ENCODE peak calls at places on chromosomes 13 and 19, in four cellular contexts. One of them, this sample, is unnamed.

GRCh38 chr13:108957369-108958012 is 328.1 kb downstream of the MYO16 start:
- DNase-seq in RWPE1: peak; percentile 73
- DNase-seq in OCI-LY7: no peak
- DNase-seq in tibial artery: no peak
- DNase-seq in this sample: no peak

GRCh38 chr19:22052644-22053013 is 345 bp downstream of the ZNF257 start:
- DNase-seq in RWPE1: no peak
- DNase-seq in OCI-LY7: peak; percentile 19
- DNase-seq in tibial artery: no peak
- DNase-seq in this sample: no peak

GRCh38 chr19:52527134-52527953 is at the start of gene ZNF808:
- DNase-seq in RWPE1: peak; percentile 79
- DNase-seq in OCI-LY7: peak; percentile 93
- DNase-seq in tibial artery: peak; percentile 98
- DNase-seq in this sample: peak; percentile 69

GRCh38 chr13:100392709-100393630 is 195.6 kb downstream of the GGACT start:
- DNase-seq in RWPE1: peak; percentile 90
- DNase-seq in OCI-LY7: no peak
- DNase-seq in tibial artery: peak; percentile 90
- DNase-seq in this sample: peak; percentile 78

GRCh38 chr19:34364830-34365462 is at the start of gene GPI:
- DNase-seq in RWPE1: peak; percentile 52
- DNase-seq in OCI-LY7: peak; percentile 76
- DNase-seq in tibial artery: peak; percentile 77
- DNase-seq in this sample: no peak

GRCh38 chr19:8697671-8698432 is 743 bp downstream of the ACTL9 start:
- DNase-seq in RWPE1: no peak
- DNase-seq in OCI-LY7: no peak
- DNase-seq in tibial artery: no peak
- DNase-seq in this sample: no peak

GRCh38 chr19:35977446-35978222 is 17.4 kb upstream of the SDHAF1 start:
- DNase-seq in RWPE1: no peak
- DNase-seq in OCI-LY7: peak; percentile 73
- DNase-seq in tibial artery: no peak
- DNase-seq in this sample: no peak

GRCh38 chr19:29404951-29405727 is 120.7 kb upstream of the VSTM2B start:
- DNase-seq in RWPE1: peak; percentile 11
- DNase-seq in OCI-LY7: no peak
- DNase-seq in tibial artery: no peak
- DNase-seq in this sample: no peak

GRCh38 chr13:37505531-37505930 is 93.0 kb downstream of the POSTN start:
- DNase-seq in RWPE1: no peak
- DNase-seq in OCI-LY7: no peak
- DNase-seq in tibial artery: no peak
- DNase-seq in this sample: no peak

GRCh38 chr19:39038098-39038497 is 5.7 kb upstream of the FBXO27 start:
- DNase-seq in RWPE1: peak; percentile 60
- DNase-seq in OCI-LY7: no peak
- DNase-seq in tibial artery: no peak
- DNase-seq in this sample: no peak

GRCh38 chr13:102687520-102687919 is 7.3 kb downstream of the METTL21C start:
- DNase-seq in RWPE1: peak; percentile 36
- DNase-seq in OCI-LY7: no peak
- DNase-seq in tibial artery: no peak
- DNase-seq in this sample: no peak

DNA sequence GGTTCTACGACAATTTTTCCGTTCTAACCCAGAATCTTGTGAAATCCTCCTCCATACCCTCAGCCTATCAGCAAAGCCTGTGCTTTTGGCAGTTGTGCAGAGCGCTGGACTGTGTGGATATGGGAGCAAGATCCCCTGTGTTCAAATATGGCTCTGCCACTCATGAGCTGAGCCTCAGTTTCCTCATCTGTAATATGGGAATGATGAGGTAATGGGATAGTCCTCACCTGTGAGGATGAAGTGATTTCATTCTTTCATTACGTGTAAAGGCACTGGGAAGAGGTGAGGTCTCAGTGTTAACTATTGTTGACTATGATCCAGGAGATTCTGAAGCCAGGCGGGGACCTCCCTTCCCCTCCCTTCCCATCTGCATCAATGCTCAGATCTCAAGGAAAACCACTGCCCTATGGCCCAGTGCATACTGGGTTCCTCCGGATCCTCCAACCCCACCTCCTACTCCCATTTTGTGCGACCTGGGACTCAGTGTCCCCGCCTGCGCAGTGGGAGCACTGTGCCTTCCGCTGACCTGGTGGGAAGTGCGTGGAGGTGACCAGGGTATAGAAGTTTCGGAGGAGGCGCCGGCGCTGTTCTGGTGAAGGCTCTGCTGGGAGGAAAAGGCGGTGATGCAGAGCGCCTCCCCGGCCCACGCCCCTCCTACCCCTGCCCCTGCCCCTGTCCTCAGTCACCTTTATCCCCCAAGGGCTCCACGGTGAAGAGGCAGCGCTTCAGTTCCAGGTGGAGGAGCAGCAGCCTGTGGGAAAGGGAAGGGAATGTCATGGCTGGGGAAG is 5.0 kb downstream of the FUZ start:
- DNase-seq in RWPE1: no peak
- DNase-seq in OCI-LY7: no peak
- DNase-seq in tibial artery: no peak
- DNase-seq in this sample: no peak
- H3K27ac ChIP-seq in RWPE1: peak overlapping the region; percentile 84
- H3K27ac ChIP-seq in OCI-LY7: no peak overlapping the region
- H3K27ac ChIP-seq in tibial artery: peak overlapping the region; percentile 94
- H3K27ac ChIP-seq in this sample: no peak overlapping the region

GRCh38 chr19:14113762-14114414 is 3.7 kb downstream of the PRKACA start:
- DNase-seq in RWPE1: no peak
- DNase-seq in OCI-LY7: peak; percentile 31
- DNase-seq in tibial artery: no peak
- DNase-seq in this sample: no peak
- H3K27ac ChIP-seq in RWPE1: peak overlapping the region; percentile 56
- H3K27ac ChIP-seq in OCI-LY7: no peak overlapping the region
- H3K27ac ChIP-seq in tibial artery: peak overlapping the region; percentile 94
- H3K27ac ChIP-seq in this sample: no peak overlapping the region

GRCh38 chr13:50123862-50124535 is 108.8 kb downstream of the KCNRG start:
- DNase-seq in RWPE1: peak; percentile 56
- DNase-seq in OCI-LY7: no peak
- DNase-seq in tibial artery: peak; percentile 95
- DNase-seq in this sample: peak; percentile 73

GRCh38 chr13:50123002-50123401 is 107.8 kb downstream of the KCNRG start:
- DNase-seq in RWPE1: no peak
- DNase-seq in OCI-LY7: no peak
- DNase-seq in tibial artery: no peak
- DNase-seq in this sample: no peak

GRCh38 chr13:50123515-50123861 is 108.2 kb downstream of the KCNRG start:
- DNase-seq in RWPE1: no peak
- DNase-seq in OCI-LY7: peak; percentile 57
- DNase-seq in tibial artery: no peak
- DNase-seq in this sample: no peak

GRCh38 chr13:50124536-50125305 is 109.5 kb downstream of the KCNRG start:
- DNase-seq in RWPE1: peak; percentile 98
- DNase-seq in OCI-LY7: peak; percentile 94
- DNase-seq in tibial artery: peak; percentile 99
- DNase-seq in this sample: no peak

DNA sequence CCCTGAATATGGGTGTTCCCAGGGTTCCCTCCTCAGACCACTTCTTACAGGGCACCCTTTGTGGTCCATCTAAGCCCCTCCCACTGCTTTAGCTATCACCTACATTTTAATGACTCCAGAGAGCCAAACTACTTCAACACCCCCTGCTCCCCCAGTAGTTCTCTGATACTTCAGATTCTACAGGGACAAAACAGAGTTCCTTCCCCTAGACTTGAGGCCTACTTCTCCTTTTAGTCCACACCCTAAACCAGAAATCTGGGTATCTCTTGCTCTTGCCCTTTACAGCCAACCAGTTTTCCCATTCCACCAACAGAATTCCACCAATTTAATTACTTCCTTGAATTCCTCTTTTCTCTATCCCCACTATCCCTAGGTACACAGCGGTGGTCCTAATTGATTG is 107.2 kb downstream of the KCNRG start:
- DNase-seq in RWPE1: no peak
- DNase-seq in OCI-LY7: peak; percentile 32
- DNase-seq in tibial artery: no peak
- DNase-seq in this sample: no peak
- H3K27ac ChIP-seq in RWPE1: no peak overlapping the region
- H3K27ac ChIP-seq in OCI-LY7: no peak overlapping the region
- H3K27ac ChIP-seq in tibial artery: peak overlapping the region; percentile 100
- H3K27ac ChIP-seq in this sample: no peak overlapping the region

DNA sequence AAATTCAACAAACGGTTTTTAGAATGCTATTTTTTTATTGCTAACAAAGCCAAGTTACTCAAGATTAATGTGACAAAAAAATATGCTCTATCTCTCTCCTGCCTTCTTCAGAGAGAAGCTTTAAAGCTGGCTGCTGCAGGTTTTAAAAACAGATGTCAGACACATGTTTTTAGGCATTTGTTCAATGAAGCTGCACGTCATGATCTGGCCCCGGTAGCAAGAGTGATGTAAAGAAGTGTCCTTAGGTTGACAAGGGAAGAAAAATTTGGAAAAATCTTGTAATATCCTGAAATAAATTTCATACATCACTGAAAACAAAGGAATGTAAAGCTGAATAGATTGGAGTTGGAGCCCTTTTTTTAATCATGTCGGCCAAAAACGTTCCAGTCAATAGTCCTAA is 531.4 kb upstream of the NBEA start:
- DNase-seq in RWPE1: no peak
- DNase-seq in OCI-LY7: no peak
- DNase-seq in tibial artery: no peak
- DNase-seq in this sample: no peak
- H3K27ac ChIP-seq in RWPE1: no peak overlapping the region
- H3K27ac ChIP-seq in OCI-LY7: no peak overlapping the region
- H3K27ac ChIP-seq in tibial artery: no peak overlapping the region
- H3K27ac ChIP-seq in this sample: no peak overlapping the region

GRCh38 chr19:6056801-6057650 is 53.3 kb downstream of the RFX2 start:
- DNase-seq in RWPE1: peak; percentile 97
- DNase-seq in OCI-LY7: no peak
- DNase-seq in tibial artery: peak; percentile 92
- DNase-seq in this sample: peak; percentile 93
- H3K27ac ChIP-seq in RWPE1: peak overlapping the region; percentile 100
- H3K27ac ChIP-seq in OCI-LY7: no peak overlapping the region
- H3K27ac ChIP-seq in tibial artery: peak overlapping the region; percentile 83
- H3K27ac ChIP-seq in this sample: peak overlapping the region; percentile 86

DNA sequence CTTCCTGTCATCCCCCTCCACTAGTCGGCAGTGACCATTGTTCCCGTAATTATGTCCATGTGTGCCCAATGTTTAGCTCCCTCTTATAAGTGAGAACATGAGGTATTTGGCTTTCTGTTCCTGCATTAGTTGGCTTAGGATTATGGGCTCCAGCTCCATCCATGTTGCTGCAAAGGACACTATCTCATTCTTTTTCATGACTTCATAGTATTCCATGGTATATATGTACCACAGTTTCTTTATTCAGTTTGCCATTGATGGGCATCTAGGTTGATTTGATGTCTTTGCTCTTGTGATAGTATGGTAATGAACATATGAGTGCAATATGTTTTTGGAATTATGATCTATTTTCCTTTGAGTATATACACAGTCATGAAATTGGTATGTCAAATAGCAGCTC is 522.1 kb downstream of the DCT start:
- DNase-seq in RWPE1: no peak
- DNase-seq in OCI-LY7: no peak
- DNase-seq in tibial artery: no peak
- DNase-seq in this sample: no peak
- H3K27ac ChIP-seq in RWPE1: no peak overlapping the region
- H3K27ac ChIP-seq in OCI-LY7: no peak overlapping the region
- H3K27ac ChIP-seq in tibial artery: peak overlapping the region; percentile 34
- H3K27ac ChIP-seq in this sample: no peak overlapping the region

DNA sequence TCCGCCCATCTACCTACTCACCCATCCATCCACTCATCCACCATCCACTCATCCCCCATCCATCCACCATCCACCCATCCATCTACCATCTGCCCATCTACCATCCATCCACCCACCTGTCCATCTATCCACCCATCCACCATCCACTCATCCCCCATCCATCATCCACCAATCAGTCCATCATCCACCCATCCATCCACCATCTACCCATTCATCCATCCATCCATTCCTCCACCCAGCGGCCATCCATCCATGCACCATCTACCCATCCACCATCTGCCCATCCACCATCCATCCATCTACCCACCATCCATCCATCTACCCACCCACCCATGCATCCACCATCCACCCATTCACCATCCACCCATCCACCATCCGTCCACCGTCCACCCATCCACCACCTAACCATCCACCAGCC is 13.6 kb upstream of the JUND start:
- DNase-seq in RWPE1: no peak
- DNase-seq in OCI-LY7: no peak
- DNase-seq in tibial artery: no peak
- DNase-seq in this sample: no peak
- H3K27ac ChIP-seq in RWPE1: no peak overlapping the region
- H3K27ac ChIP-seq in OCI-LY7: no peak overlapping the region
- H3K27ac ChIP-seq in tibial artery: no peak overlapping the region
- H3K27ac ChIP-seq in this sample: no peak overlapping the region

GRCh38 chr19:55172741-55173140 is 6.3 kb upstream of the DNAAF3 start:
- DNase-seq in RWPE1: peak; percentile 44
- DNase-seq in OCI-LY7: no peak
- DNase-seq in tibial artery: no peak
- DNase-seq in this sample: no peak
- H3K27ac ChIP-seq in RWPE1: peak overlapping the region; percentile 98
- H3K27ac ChIP-seq in OCI-LY7: no peak overlapping the region
- H3K27ac ChIP-seq in tibial artery: no peak overlapping the region
- H3K27ac ChIP-seq in this sample: peak overlapping the region; percentile 80

DNA sequence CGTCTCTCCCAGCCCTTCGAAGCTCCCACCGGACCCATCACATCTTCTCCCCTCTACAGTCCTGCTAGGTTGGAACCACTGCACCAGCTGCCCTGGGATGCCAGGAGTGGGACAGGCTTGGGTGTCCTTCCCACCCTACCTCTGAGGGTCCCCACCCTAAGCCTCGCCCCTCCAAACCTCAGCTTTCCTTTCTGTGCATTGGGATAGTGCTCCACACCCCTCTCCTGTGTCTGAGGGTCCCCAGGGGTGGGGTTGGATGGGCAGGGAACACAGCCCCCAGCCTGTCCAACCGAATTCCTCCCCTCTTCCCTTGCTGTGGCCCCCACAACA is 1.9 kb upstream of the BCL3 start:
- DNase-seq in RWPE1: no peak
- DNase-seq in OCI-LY7: no peak
- DNase-seq in tibial artery: no peak
- DNase-seq in this sample: no peak
- H3K27ac ChIP-seq in RWPE1: peak overlapping the region; percentile 100
- H3K27ac ChIP-seq in OCI-LY7: no peak overlapping the region
- H3K27ac ChIP-seq in tibial artery: peak overlapping the region; percentile 77
- H3K27ac ChIP-seq in this sample: no peak overlapping the region

GRCh38 chr19:4065430-4066175 is 1.1 kb downstream of the ZBTB7A start:
- DNase-seq in RWPE1: peak; percentile 97
- DNase-seq in OCI-LY7: peak; percentile 98
- DNase-seq in tibial artery: peak; percentile 99
- DNase-seq in this sample: peak; percentile 88
- H3K27ac ChIP-seq in RWPE1: peak overlapping the region; percentile 98
- H3K27ac ChIP-seq in OCI-LY7: no peak overlapping the region
- H3K27ac ChIP-seq in tibial artery: peak overlapping the region; percentile 99
- H3K27ac ChIP-seq in this sample: peak overlapping the region; percentile 89

This sample was measured in epithelial cell of prostate.